ENCODE peak calls at places on chromosomes 6 and 20, in six cellular contexts. H is iPS DF 6.9, U is renal cortical epithelial cell, X is GM04504, Y is T-helper 1 cell, P is astrocyte of the cerebellum. L is an unnamed sample.

GRCh38 chr20:57999465-58000111 is 228.9 kb downstream of the ANKRD60 start:
- DNase-seq in H (no peak), U (no peak), X (no peak), P (no peak), Y (no peak), L (no peak)

GRCh38 chr20:51712501-51713212 is 55.5 kb downstream of the ATP9A start:
- DNase-seq in H (no peak), P (peak), Y (no peak), X (no peak), U (peak), L (no peak)

GRCh38 chr6:157982297-157982579 is 575 bp downstream of the SYNJ2 start:
- DNase-seq in H (no peak), Y (peak), U (no peak), X (no peak), P (no peak), L (no peak)

GRCh38 chr20:40468759-40469158 is 220.3 kb downstream of the MAFB start:
- DNase-seq in H (no peak), U (no peak), P (no peak), Y (no peak), X (no peak), L (no peak)

GRCh38 chr20:50246367-50247195 is 56.0 kb downstream of the CEBPB start:
- DNase-seq in U (no peak), Y (no peak), X (no peak), P (no peak), H (no peak), L (no peak)

GRCh38 chr20:49540696-49541435 is 27.1 kb downstream of the PTGIS start:
- DNase-seq in U (no peak), H (no peak), P (no peak), X (no peak), Y (no peak), L (no peak)

GRCh38 chr6:158207452-158207788 is 39.3 kb downstream of the GTF2H5 start:
- DNase-seq in U (peak), H (no peak), Y (no peak), X (no peak), P (no peak), L (no peak)

GRCh38 chr20:4916991-4917881 is 84.1 kb downstream of the SLC23A2 start:
- DNase-seq in U (peak), X (no peak), Y (no peak), H (no peak), P (peak), L (no peak)

GRCh38 chr20:32479697-32480140 is 105.4 kb downstream of the NOL4L start:
- DNase-seq in H (no peak), U (no peak), P (no peak), Y (no peak), X (no peak), L (no peak)

GRCh38 chr20:5706797-5707196 is 43.4 kb upstream of the SHLD1 start:
- DNase-seq in Y (no peak), H (no peak), P (no peak), U (no peak), X (no peak), L (no peak)

GRCh38 chr6:137637161-137637560 is 143.0 kb upstream of the OLIG3 start:
- DNase-seq in H (no peak), P (peak), X (peak), Y (no peak), U (peak), L (no peak)

GRCh38 chr6:49328051-49328450 is 135.0 kb downstream of the MMUT start:
- DNase-seq in U (no peak), Y (no peak), X (no peak), P (no peak), H (no peak), L (no peak)

GRCh38 chr6:8435093-8435844 is at the start of gene SLC35B3:
- DNase-seq in X (peak), Y (peak), U (peak), P (peak), H (peak), L (peak)

GRCh38 chr20:38272961-38273360 is 12.4 kb upstream of the KIAA1755 start:
- DNase-seq in Y (no peak), H (no peak), P (no peak), X (no peak), U (peak), L (no peak)